ENCODE peak calls at places on chromosome 17, in eight cellular contexts. S is HCT116; F is A549; N is activated CD4-positive, CD25-positive, alpha-beta regulatory T cell treated with anti-CD3 and anti-CD28 coated beads, Interleukin-2, amount 50 U/mL, for 16 hours; I is HEK293T; L is fibroblast of lung; M is NCI-H1105; K is brain microvascular endothelial cell. P is an unnamed sample.
A peak's percentile ranks its signal among the peaks of the same experiment; 100 is the strongest.

GRCh38 chr17:40558300-40558584 is 7.0 kb downstream of the CCR7 start:
- DNase-seq in S (no peak), K (no peak), M (no peak), I (no peak), N (no peak), L (no peak), F (no peak), P (no peak)

GRCh38 chr17:28724500-28725165 is 1.4 kb downstream of the TLCD1 start:
- DNase-seq in K (no peak), F (no peak), S (no peak), N (no peak), M (no peak), L (no peak), I (no peak), P (no peak)

GRCh38 chr17:60501589-60501988 is 24.5 kb downstream of the APPBP2 start:
- DNase-seq in L (no peak), M (no peak), N (no peak), I (no peak), S (no peak), K (no peak), F (no peak), P (no peak)

GRCh38 chr17:51046527-51047384 is 73.9 kb downstream of the SPAG9 start:
- DNase-seq in M (peak; percentile 47), I (peak; percentile 66), K (peak; percentile 85), S (no peak), F (no peak), N (no peak), L (peak; percentile 98), P (no peak)

GRCh38 chr17:61904094-61904710 is 23.6 kb downstream of the INTS2 start:
- DNase-seq in L (no peak), I (no peak), M (no peak), S (no peak), F (no peak), K (no peak), N (no peak), P (no peak)

GRCh38 chr17:82052638-82053059 is 951 bp downstream of the GPS1 start:
- DNase-seq in S (no peak), K (no peak), L (no peak), M (no peak), N (no peak), F (no peak), I (no peak), P (no peak)

GRCh38 chr17:79803997-79804855 is 7.3 kb upstream of the CBX8 start:
- DNase-seq in F (no peak), S (no peak), L (no peak), K (no peak), M (no peak), N (peak; percentile 52), I (peak; percentile 29), P (no peak)

GRCh38 chr17:57553991-57554825 is 190.9 kb downstream of the CCDC182 start:
- DNase-seq in N (no peak), I (no peak), L (peak; percentile 54), F (no peak), S (no peak), K (no peak), M (no peak), P (no peak)

GRCh38 chr17:47300718-47301117 is 23.0 kb upstream of the EFCAB13 start:
- DNase-seq in N (no peak), F (no peak), L (no peak), I (no peak), S (no peak), M (no peak), K (no peak), P (no peak)